ENCODE peak calls at places on chromosomes 11 and 22, in four cellular contexts. U is A549, R is endothelial cell of umbilical vein, N is WTC11. S is an unnamed sample.

GRCh38 chr11:61777234-61778090 is 14.9 kb downstream of the TMEM258 start:
- DNase-seq in U (no peak), R (peak), N (peak), S (peak)

GRCh38 chr11:31237819-31238771 is 131.4 kb downstream of the DCDC1 start:
- DNase-seq in U (peak), R (no peak), N (peak), S (peak)

GRCh38 chr11:79466411-79466810 is 25.6 kb upstream of the TENM4 start:
- DNase-seq in U (no peak), R (no peak), N (no peak), S (no peak)

GRCh38 chr22:18991828-18992442 is 55.8 kb upstream of the PRODH start:
- DNase-seq in U (no peak), R (no peak), N (no peak), S (no peak)

GRCh38 chr11:33643167-33643817 is 57.3 kb downstream of the C11orf91 start:
- DNase-seq in U (no peak), R (no peak), N (no peak), S (no peak)

GRCh38 chr11:128379587-128380279 is 207.6 kb downstream of the ETS1 start:
- DNase-seq in U (no peak), R (no peak), N (no peak), S (no peak)

GRCh38 chr11:34865261-34865660 is 50.9 kb downstream of the APIP start:
- DNase-seq in U (no peak), R (no peak), N (no peak), S (no peak)

GRCh38 chr11:57237204-57237681 is at the start of gene APLNR:
- DNase-seq in U (no peak), R (no peak), N (no peak), S (no peak)

GRCh38 chr11:69442012-69442806 is 39.3 kb upstream of the LINC01488 start:
- DNase-seq in U (no peak), R (no peak), N (no peak), S (no peak)

GRCh38 chr11:122981388-122982264 is at the start of gene BSX:
- DNase-seq in U (peak), R (peak), N (peak), S (peak)

GRCh38 chr22:47164514-47165337 is 402.3 kb downstream of the TBC1D22A start:
- DNase-seq in U (no peak), R (peak), N (no peak), S (no peak)

GRCh38 chr11:32395127-32395526 is 40.2 kb downstream of the WT1 start:
- DNase-seq in U (no peak), R (no peak), N (no peak), S (no peak)

GRCh38 chr11:11977206-11977938 is 31.1 kb downstream of the DKK3 start:
- DNase-seq in U (peak), R (peak), N (no peak), S (peak)

GRCh38 chr11:134380785-134381184 is 31.3 kb downstream of the B3GAT1 start:
- DNase-seq in U (no peak), R (no peak), N (no peak), S (no peak)

GRCh38 chr11:45795379-45795778 is 9.6 kb upstream of the SLC35C1 start:
- DNase-seq in U (no peak), R (no peak), N (no peak), S (peak)

GRCh38 chr11:88553204-88553603 is 215.7 kb upstream of the CTSC start:
- DNase-seq in U (no peak), R (no peak), N (no peak), S (no peak)

GRCh38 chr11:45410391-45411215 is 124.5 kb upstream of the SYT13 start:
- DNase-seq in U (no peak), R (no peak), N (no peak), S (peak)

GRCh38 chr22:27581688-27582087 is 219.9 kb downstream of the MN1 start:
- DNase-seq in U (no peak), R (no peak), N (no peak), S (no peak)

GRCh38 chr11:88555018-88555828 is 217.7 kb upstream of the CTSC start:
- DNase-seq in U (peak), R (peak), N (no peak), S (no peak)

GRCh38 chr11:43987384-43988039 is 45.1 kb downstream of the C11orf96 start:
- DNase-seq in U (no peak), R (peak), N (no peak), S (no peak)

GRCh38 chr11:117570701-117571100 is 226.3 kb downstream of the DSCAML1 start:
- DNase-seq in U (no peak), R (no peak), N (no peak), S (no peak)

DNA sequence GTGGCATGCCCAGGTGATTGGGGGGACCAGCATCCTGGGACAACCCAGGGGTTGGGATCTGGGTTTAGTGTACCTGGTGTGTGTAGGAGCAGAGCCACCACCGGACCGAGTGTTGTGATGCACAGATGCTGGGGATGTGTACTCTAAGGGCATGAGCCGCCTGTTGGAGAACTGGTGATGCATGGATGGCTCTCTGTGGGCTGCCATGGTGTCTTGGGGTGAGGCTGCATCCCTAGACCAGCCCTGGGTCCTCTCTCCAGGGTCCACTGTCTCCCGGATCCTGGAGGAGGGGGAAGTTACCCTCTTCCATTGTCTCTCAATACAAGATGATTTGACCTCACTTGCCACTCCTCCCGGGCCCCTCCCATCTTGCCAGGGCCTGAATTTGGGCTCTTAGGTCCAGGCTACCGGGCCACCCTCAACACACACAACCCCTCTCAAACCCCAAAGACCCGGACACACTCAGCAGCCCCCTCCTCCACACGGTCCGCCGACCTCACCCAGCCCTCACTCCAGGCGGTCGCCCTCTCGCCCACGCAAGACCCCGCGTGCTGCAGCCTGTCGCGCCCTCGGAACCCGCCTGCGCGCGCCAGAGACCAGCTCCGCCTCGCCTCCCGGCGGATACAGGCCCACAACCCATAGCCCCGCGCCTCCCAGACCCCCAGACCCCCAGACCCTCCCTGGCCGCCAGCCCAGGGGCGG is 578 bp downstream of the LRRC75B start:
- DNase-seq in U (peak), R (peak), N (peak), S (no peak)
- TF ChIP-seq JUN in U (no peak), R (no peak), N (no peak), S (no peak)

GRCh38 chr11:6022954-6023353 is 7.6 kb downstream of the OR56A1 start:
- DNase-seq in U (peak), R (peak), N (no peak), S (no peak)
- TF ChIP-seq JUN in U (no peak), R (no peak), N (no peak), S (no peak)

GRCh38 chr11:70569173-70569890 is 171.0 kb downstream of the CTTN start:
- DNase-seq in U (no peak), R (no peak), N (no peak), S (no peak)

GRCh38 chr11:70569996-70570692 is 171.8 kb downstream of the CTTN start:
- DNase-seq in U (no peak), R (no peak), N (no peak), S (no peak)

GRCh38 chr11:70568504-70569172 is 170.3 kb downstream of the CTTN start:
- DNase-seq in U (no peak), R (no peak), N (peak), S (peak)

GRCh38 chr11:70566768-70567530 is 168.6 kb downstream of the CTTN start:
- DNase-seq in U (no peak), R (no peak), N (no peak), S (no peak)

DNA sequence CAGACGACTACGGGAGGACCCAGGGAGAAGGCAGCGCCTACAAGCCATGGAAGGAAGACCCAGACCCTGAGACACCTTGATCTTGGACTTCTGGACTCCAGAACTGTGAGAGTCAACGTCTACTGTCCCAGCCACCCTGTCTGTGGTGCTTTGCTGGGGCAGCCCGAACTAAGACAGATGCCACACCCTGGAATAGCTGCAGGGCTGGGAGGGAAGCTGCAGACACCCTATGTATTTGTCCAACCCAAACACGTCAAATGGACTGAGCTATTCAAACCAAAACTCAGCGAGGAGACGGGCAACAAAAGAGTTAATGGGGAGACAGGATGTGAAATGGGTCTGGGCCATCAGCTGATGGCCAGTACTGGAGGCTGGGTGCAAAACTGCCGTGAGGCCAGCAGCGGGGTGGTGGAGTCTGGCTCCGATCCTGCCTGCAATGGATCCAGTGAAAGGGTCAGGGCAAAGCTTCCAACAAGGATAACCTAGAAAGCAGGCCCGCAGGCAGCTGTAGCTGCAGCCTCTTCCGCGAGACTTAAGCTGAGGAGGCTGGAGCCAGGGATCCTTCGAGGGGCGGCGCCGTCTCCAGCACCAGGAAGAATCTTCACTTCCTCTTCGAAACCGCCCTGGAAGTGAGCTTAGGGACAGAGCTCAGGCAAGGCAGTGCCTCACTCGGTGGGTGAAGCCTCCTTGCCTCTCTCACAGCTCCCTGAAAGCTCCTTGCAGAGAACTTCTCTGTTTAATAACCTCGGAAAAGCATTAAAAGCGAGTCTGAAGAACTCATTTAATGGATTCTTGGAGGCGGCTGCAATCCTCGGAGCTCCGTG is 169.6 kb downstream of the CTTN start:
- DNase-seq in U (no peak), R (no peak), N (no peak), S (no peak)
- TF ChIP-seq JUN in U (no peak), R (no peak), N (no peak), S (no peak)

GRCh38 chr11:63833048-63833447 is 5.9 kb upstream of the MARK2 start:
- DNase-seq in U (no peak), R (no peak), N (no peak), S (no peak)

GRCh38 chr11:63832336-63832735 is 6.6 kb upstream of the MARK2 start:
- DNase-seq in U (no peak), R (no peak), N (no peak), S (no peak)

GRCh38 chr11:63831326-63831725 is 7.6 kb upstream of the MARK2 start:
- DNase-seq in U (no peak), R (no peak), N (no peak), S (no peak)

GRCh38 chr11:63826471-63827190 is 12.3 kb upstream of the MARK2 start:
- DNase-seq in U (no peak), R (no peak), N (no peak), S (no peak)

DNA sequence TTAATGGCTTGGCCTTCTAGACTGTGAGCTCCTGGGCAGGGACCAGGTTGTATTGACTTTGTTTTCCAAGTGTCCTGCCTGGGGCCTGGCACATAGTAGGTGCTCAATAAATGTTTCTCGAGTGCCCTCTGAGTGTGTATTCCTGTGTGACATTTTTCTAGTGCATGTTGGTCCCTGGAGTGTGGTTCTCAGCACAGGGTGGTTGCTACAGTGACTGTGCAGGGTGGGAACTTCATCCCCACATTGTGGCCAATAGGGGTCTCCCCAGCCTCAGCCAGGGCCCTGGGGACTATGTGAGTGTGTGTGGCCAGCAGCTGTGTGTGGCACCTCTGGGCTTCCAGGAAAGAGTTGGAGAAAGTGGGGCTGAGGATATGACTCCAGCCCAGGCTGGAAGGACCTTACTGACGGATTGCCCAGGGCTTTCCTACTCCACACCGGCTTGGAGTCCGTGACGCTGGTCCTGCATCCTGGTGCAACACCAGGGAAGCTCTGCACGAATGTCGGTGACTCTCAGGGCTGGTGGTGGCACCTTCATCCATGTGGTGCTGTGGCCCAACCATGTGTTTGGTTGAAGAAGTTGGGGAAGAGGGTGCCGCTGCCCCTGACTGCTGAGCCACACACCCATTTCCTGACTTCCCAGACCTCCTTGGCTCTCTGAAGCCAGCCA is 9.0 kb upstream of the MARK2 start:
- DNase-seq in U (peak), R (peak), N (peak), S (no peak)
- TF ChIP-seq JUN in U (no peak), R (no peak), N (no peak), S (no peak)

GRCh38 chr11:10454902-10455631 is at the start of gene AMPD3:
- DNase-seq in U (peak), R (no peak), N (no peak), S (no peak)
- TF ChIP-seq JUN in U (peak), R (no peak), N (no peak), S (no peak)

GRCh38 chr11:58898106-58898505 is 41.2 kb upstream of the GLYATL1 start:
- DNase-seq in U (no peak), R (no peak), N (no peak), S (no peak)

GRCh38 chr11:58905141-58905715 is 34.1 kb upstream of the GLYATL1 start:
- DNase-seq in U (no peak), R (no peak), N (peak), S (peak)

GRCh38 chr11:58905716-58906547 is 33.4 kb upstream of the GLYATL1 start:
- DNase-seq in U (peak), R (peak), N (peak), S (peak)

GRCh38 chr11:58902881-58903280 is 36.4 kb upstream of the GLYATL1 start:
- DNase-seq in U (no peak), R (no peak), N (no peak), S (no peak)

DNA sequence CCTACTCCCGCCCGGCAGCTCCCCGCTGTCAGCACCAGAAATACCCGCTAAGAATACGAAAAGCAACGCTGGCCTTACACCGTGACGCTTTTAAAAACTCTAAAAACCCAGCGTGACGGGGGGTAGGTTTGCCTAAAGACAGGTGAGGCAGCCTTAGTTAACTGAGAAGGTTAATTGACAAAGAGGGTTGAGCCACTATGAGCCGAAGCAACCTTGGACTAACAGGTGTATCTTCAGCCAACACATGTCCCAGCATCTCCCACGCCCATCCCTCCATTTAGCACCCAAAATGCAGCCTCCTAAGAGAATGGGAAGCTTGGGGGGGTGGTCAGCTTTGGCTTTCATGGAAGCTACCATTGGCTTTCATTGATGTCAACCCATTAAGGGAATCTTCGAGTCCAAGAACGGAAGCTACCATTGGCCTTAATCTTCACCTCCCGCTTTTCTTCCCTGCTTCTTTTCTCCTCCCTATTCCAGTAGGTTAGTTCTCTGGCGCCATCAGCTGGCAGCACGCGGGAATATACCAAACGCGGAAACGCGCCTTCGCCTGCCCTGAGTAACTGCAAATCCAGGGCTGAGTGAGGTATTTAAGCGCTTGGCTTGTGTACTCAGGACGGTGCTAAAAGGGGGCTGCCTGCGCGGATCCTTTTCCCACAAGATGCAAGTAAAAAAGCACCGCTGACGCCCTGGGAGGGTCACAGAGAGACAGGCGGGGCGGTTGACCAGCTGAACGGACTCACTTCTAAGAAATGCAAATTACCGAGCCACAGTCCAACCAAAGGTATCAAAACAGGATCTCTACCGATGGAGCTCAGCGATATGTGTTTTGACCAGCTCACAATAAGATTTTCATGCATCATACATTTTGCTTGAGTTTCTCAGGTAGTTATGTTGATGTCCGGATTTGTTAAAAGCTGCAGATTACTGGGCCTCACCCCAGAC is 38.5 kb upstream of the GLYATL1 start:
- DNase-seq in U (peak), R (peak), N (peak), S (peak)
- TF ChIP-seq JUN in U (no peak), R (no peak), N (no peak), S (no peak)

GRCh38 chr11:20647976-20648565 is 21.3 kb upstream of the NELL1 start:
- DNase-seq in U (peak), R (peak), N (peak), S (no peak)
- TF ChIP-seq JUN in U (no peak), R (no peak), N (no peak), S (no peak)

DNA sequence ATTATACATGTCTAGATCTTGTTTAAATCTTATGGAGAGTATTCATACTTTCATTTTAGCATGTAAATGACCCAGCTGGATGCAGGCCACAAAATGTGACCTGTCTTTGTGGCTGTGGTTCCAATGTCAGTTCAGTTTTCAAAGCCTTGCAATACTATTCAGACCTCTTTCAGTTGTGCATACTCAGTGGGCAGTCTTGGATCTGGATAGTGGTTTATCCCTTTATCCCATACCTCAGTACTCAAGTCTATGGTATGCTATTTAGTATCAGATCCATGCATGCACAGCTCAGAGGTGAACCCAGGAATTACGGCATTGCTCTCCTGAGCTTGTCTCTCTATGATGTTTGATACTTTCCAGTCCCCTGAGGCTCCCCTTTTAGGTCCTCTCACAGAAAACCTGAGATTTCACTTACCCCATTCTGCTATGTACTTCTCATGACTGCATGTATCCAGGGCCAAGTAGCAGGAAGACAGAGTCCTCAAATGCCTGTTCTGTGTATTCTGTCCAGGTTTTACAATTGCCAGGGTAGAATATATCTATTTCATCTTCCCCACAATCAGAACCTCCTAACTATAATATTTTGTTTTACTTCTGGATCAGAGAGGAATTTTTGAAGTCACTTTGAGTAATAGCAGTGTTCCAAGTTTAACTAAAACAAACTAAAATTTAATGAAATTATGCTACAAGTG is 6.9 kb upstream of the P4HA3 start:
- DNase-seq in U (no peak), R (peak), N (no peak), S (no peak)
- TF ChIP-seq JUN in U (no peak), R (no peak), N (no peak), S (no peak)

DNA sequence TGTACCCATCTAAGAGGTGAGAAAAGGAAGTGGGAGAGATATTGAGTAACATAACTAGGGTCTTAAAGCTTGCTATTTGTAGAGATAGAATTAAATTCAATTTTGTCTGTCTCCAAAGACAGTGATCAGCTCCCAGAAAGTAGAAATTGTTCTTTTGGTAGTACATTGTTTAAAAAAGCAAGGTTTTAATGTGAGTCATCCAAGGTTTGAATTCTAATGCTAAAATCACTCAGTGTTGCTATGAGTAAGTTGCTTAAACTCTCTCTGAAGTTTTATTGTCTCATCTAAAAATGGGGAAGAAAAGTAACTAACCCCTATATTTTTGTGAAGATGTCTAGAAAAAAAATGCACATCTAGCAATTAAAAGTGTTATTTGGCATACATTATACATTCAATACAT is 1004.5 kb upstream of the CCDC90B start:
- DNase-seq in U (no peak), R (no peak), N (no peak), S (no peak)
- TF ChIP-seq JUN in U (no peak), R (no peak), N (no peak), S (no peak)

S was measured in H1.